ENCODE peak calls at places on chromosomes 7 and 10, in seven cellular contexts. U is SW480; N is Peyer's patch; I is activated CD8-positive, alpha-beta memory T cell treated with anti-CD3 and anti-CD28 coated beads, Interleukin-2, amount 50 U/mL, for 4 hours; F is HEK293T; T is stimulated activated CD4-positive, alpha-beta T cell treated with anti-CD3 and anti-CD28 coated beads, TNF-alpha, amount 100 ng/mL, for 1 hour; C is KBM-7. H is an unnamed sample.

GRCh38 chr10:32454148-32454547 is 8.2 kb downstream of the CCDC7 start:
- DNase-seq in U (no peak), N (no peak), I (no peak), F (no peak), T (no peak), C (no peak), H (no peak)

GRCh38 chr7:2760098-2760889 is 72.3 kb downstream of the AMZ1 start:
- DNase-seq in U (peak), N (peak), I (no peak), F (peak), T (no peak), C (peak), H (peak)

GRCh38 chr7:42238709-42239395 is 1.8 kb upstream of the GLI3 start:
- DNase-seq in U (peak), N (no peak), I (no peak), F (peak), T (no peak), C (no peak), H (no peak)

GRCh38 chr7:53684693-53685092 is 649.3 kb downstream of the POM121L12 start:
- DNase-seq in U (no peak), N (no peak), I (no peak), F (no peak), T (no peak), C (no peak), H (no peak)

GRCh38 chr7:151035024-151035717 is 6.9 kb downstream of the ABCB8 start:
- DNase-seq in U (no peak), N (no peak), I (no peak), F (no peak), T (no peak), C (no peak), H (no peak)

GRCh38 chr10:77586719-77587423 is 50.7 kb downstream of the KCNMA1 start:
- DNase-seq in U (no peak), N (peak), I (no peak), F (no peak), T (no peak), C (no peak), H (no peak)

GRCh38 chr7:1667566-1668485 is 2.3 kb upstream of the ELFN1 start:
- DNase-seq in U (no peak), N (peak), I (peak), F (no peak), T (no peak), C (no peak), H (no peak)

GRCh38 chr7:141956084-141956483 is 9.3 kb upstream of the CLEC5A start:
- DNase-seq in U (no peak), N (no peak), I (no peak), F (no peak), T (no peak), C (no peak), H (peak)

GRCh38 chr10:26697163-26697921 is at the start of gene PDSS1:
- DNase-seq in U (peak), N (peak), I (peak), F (peak), T (peak), C (peak), H (peak)

GRCh38 chr10:37703074-37703473 is 154.3 kb downstream of the ZNF248 start:
- DNase-seq in U (no peak), N (peak), I (no peak), F (no peak), T (no peak), C (no peak), H (no peak)

GRCh38 chr10:24645784-24646183 is 77.9 kb downstream of the ARHGAP21 start:
- DNase-seq in U (peak), N (no peak), I (no peak), F (no peak), T (no peak), C (peak), H (no peak)

GRCh38 chr10:4315529-4315928 is 510.5 kb upstream of the AKR1E2 start:
- DNase-seq in U (no peak), N (no peak), I (no peak), F (no peak), T (no peak), C (no peak), H (no peak)

H was measured in GDM1.